ENCODE peak calls at places on chromosomes 6 and 20, in five cellular contexts. I is GM23338, C is fibroblast of lung, M is kidney, Z is body of pancreas. W is an unnamed sample.

GRCh38 chr6:151757506-151757955 is 50.0 kb upstream of the ESR1 start:
- DNase-seq in I (no peak), C (no peak), M (no peak), Z (no peak), W (no peak)

GRCh38 chr6:28893172-28893799 is 30.5 kb downstream of the TRIM27 start:
- DNase-seq in I (no peak), C (no peak), M (no peak), Z (no peak), W (no peak)

GRCh38 chr20:57707849-57708693 is 1.7 kb downstream of the PMEPA1 start:
- DNase-seq in I (no peak), C (no peak), M (no peak), Z (no peak), W (no peak)

GRCh38 chr20:38222231-38222922 is 38.2 kb downstream of the KIAA1755 start:
- DNase-seq in I (peak; percentile 89), C (peak; percentile 26), M (peak; percentile 75), Z (peak; percentile 51), W (peak; percentile 75)

GRCh38 chr6:36961441-36962430 is 7.2 kb downstream of the PI16 start:
- DNase-seq in I (no peak), C (no peak), M (peak; percentile 67), Z (no peak), W (no peak)

GRCh38 chr20:46592580-46593362 is 42.3 kb upstream of the OCSTAMP start:
- DNase-seq in I (peak; percentile 70), C (no peak), M (no peak), Z (no peak), W (no peak)

GRCh38 chr6:87822011-87822410 is 120.0 kb upstream of the AKIRIN2 start:
- DNase-seq in I (no peak), C (peak; percentile 21), M (no peak), Z (no peak), W (no peak)

GRCh38 chr6:44217332-44218143 is 812 bp downstream of the MYMX start:
- DNase-seq in I (peak; percentile 56), C (peak; percentile 54), M (peak; percentile 90), Z (peak; percentile 93), W (no peak)

GRCh38 chr20:63937596-63937995 is 18.6 kb downstream of the UCKL1 start:
- DNase-seq in I (no peak), C (peak; percentile 34), M (no peak), Z (no peak), W (no peak)

GRCh38 chr20:17957505-17958325 is 10.9 kb downstream of the SNX5 start:
- DNase-seq in I (no peak), C (peak; percentile 57), M (no peak), Z (no peak), W (no peak)
- H3K4me1 ChIP-seq in I (peaks cover 34% of the 10 kb centered on the region), C (peaks cover 22% of the 10 kb centered on the region), M (peaks cover 31% of the 10 kb centered on the region), Z (peaks cover 51% of the 10 kb centered on the region), W (peaks cover 49% of the 10 kb centered on the region)

GRCh38 chr6:54801244-54801643 is 45.3 kb upstream of the FAM83B start:
- DNase-seq in I (no peak), C (no peak), M (no peak), Z (no peak), W (no peak)
- H3K27ac ChIP-seq in I (no peak overlapping the region), C (no peak overlapping the region), M (no peak overlapping the region), Z (no peak overlapping the region), W (peak overlapping the region; percentile 8)

DNA sequence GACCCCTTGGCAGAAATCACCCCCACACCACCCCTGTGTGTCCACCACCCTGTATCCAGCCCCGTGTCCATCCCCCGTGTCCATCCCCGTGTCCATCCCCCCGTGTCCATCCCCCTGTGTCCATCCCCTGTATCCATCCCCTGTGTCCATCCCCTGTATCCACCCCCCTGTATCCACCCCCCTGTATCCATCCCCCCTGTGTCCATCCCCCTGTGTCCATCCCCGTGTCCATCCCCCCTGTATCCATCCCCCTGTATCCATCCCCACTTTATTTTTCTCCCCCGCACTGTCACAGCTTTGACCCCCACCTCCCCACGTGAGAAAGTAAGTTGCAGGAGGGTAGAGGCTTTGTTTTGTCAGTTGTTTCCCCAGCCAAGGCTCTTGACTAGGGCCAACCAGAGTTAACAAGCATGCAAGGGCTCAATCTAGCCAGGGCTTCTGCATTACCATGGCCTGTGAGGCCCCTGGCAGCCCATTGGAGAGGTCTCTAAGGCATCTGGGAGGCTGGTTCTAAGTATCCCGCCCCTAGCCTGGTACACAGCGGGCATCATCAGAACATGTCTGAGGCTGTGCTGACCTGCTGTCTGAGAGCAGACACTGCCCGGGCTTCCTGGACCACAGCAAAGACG is 18.1 kb upstream of the SIRPA start:
- DNase-seq in I (peak; percentile 37), C (peak; percentile 20), M (no peak), Z (no peak), W (peak; percentile 77)
- H3K4me1 ChIP-seq in I (no peaks in the 10 kb centered on the region), C (no peaks in the 10 kb centered on the region), M (peaks cover 6% of the 10 kb centered on the region), Z (peaks cover 5% of the 10 kb centered on the region), W (no peaks in the 10 kb centered on the region)

DNA sequence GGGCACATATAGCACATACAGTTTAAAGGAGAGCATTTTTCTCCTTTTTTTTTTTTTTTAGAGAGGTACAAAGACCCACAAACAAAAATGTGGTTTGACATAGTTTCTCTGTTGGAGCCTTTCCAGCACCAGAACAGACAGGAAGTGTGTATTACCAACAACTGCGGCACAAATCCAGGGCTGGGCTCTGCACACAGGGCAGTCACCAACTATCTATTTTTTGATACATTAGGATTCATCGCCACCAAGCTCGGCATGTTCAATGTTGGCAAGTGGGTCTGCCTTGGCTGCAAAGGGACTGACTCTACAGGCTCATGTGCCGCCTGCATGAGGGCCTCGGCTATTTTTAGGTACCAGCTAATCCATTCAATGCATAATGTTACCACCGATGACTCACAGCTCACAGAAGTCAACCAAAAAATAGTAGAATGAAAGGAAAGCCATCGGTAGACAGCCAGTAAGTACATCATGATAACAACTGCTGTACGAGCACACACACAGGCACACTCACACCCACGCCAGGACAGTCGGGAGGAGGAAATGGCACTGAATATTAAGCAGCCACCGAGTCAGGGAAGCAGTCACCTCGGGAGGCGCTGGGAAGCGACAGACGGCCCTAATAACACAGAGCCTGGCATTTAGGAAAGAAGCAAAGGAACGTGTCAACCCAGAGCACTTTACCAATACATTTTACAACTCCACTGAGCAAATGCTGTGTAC is 81.6 kb downstream of the GMPR start:
- DNase-seq in I (no peak), C (peak; percentile 98), M (peak; percentile 81), Z (peak; percentile 67), W (peak; percentile 93)
- H3K27ac ChIP-seq in I (no peak overlapping the region), C (peak overlapping the region; percentile 83), M (peak overlapping the region; percentile 45), Z (peak overlapping the region; percentile 84), W (peak overlapping the region; percentile 72)

GRCh38 chr6:1600063-1600763 is 9.5 kb upstream of the FOXC1 start:
- DNase-seq in I (no peak), C (no peak), M (no peak), Z (no peak), W (no peak)
- H3K4me1 ChIP-seq in I (peaks cover 5% of the 10 kb centered on the region), C (peaks cover 6% of the 10 kb centered on the region), M (peaks cover 7% of the 10 kb centered on the region), Z (peaks cover 22% of the 10 kb centered on the region), W (peaks cover 8% of the 10 kb centered on the region)

GRCh38 chr20:44248420-44248759 is 1.3 kb downstream of the GDAP1L1 start:
- DNase-seq in I (no peak), C (no peak), M (no peak), Z (no peak), W (no peak)
- H3K27ac ChIP-seq in I (no peak overlapping the region), C (no peak overlapping the region), M (no peak overlapping the region), Z (no peak overlapping the region), W (no peak overlapping the region)

DNA sequence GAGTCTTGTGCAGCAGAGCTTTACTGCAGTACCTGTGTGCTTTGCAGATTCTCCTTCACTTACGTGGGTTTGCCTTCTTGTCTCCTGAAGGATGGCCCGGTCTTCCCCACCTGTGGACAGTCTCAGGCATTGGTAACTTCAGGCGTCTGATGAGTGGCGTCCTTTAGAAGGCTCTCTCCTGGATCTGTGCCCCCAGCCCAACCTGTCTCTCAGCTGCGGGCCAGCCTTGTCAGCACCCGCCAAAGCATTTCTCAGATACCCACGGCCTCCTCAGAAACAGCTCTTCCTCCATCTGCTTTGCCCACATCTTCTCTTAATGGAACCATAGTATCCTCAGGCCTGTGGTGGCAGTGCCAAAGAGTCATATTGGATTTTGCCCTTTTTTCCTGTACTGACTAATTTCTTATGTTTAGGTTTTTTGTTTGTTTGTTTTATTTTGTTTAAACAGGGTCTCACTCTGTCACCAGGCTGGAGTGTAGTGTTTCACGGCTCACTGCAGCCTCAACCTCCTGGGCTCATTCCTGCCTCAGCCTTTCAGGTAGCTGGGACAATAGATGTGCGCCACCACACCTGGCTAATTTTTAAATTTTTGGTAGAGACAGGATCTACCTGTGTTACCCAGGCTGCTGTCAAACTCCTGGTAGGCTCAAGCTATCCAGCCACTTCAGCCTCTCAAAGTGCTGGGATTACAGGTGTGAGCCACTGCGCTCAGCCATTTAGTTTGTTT is 96.6 kb downstream of the ARID1B start:
- DNase-seq in I (no peak), C (no peak), M (no peak), Z (no peak), W (no peak)
- H3K4me1 ChIP-seq in I (peaks cover 30% of the 10 kb centered on the region), C (no peaks in the 10 kb centered on the region), M (peaks cover 14% of the 10 kb centered on the region), Z (peaks cover 40% of the 10 kb centered on the region), W (peaks cover 12% of the 10 kb centered on the region)

GRCh38 chr20:44643154-44643519 is 8.4 kb downstream of the ADA start:
- DNase-seq in I (no peak), C (no peak), M (no peak), Z (no peak), W (no peak)
- H3K27ac ChIP-seq in I (peak overlapping the region; percentile 26), C (peak overlapping the region; percentile 31), M (peak overlapping the region; percentile 29), Z (peak overlapping the region; percentile 86), W (peak overlapping the region; percentile 81)

GRCh38 chr6:14638932-14639875 is 521.6 kb downstream of the CD83 start:
- DNase-seq in I (peak; percentile 36), C (peak; percentile 57), M (no peak), Z (no peak), W (peak; percentile 70)
- H3K4me1 ChIP-seq in I (peaks cover 54% of the 10 kb centered on the region), C (peaks cover 4% of the 10 kb centered on the region), M (peaks cover 2% of the 10 kb centered on the region), Z (peaks cover 9% of the 10 kb centered on the region), W (peaks cover 42% of the 10 kb centered on the region)

W was measured in A673.